ENCODE peak calls at places on chromosomes 5 and 9, in nine cellular contexts. One of them, this sample, is unnamed.

GRCh38 chr5:141431286-141431685 is 979 bp downstream of the PCDHGA12 start:
- DNase-seq in Panc1: no peak
- DNase-seq in caudate nucleus: no peak
- DNase-seq in IMR-90: no peak
- DNase-seq in tibial artery: no peak
- DNase-seq in substantia nigra: no peak
- DNase-seq in pancreas: no peak
- DNase-seq in dorsolateral prefrontal cortex: no peak
- DNase-seq in thoracic aorta: no peak
- DNase-seq in this sample: no peak

GRCh38 chr9:100670719-100671118 is 92.8 kb downstream of the CAVIN4 start:
- DNase-seq in Panc1: no peak
- DNase-seq in pancreas: no peak
- DNase-seq in dorsolateral prefrontal cortex: no peak
- DNase-seq in thoracic aorta: no peak
- DNase-seq in IMR-90: no peak
- DNase-seq in substantia nigra: no peak
- DNase-seq in caudate nucleus: no peak
- DNase-seq in tibial artery: no peak
- DNase-seq in this sample: no peak

GRCh38 chr5:178078197-178078995 is 34.9 kb upstream of the N4BP3 start:
- DNase-seq in substantia nigra: no peak
- DNase-seq in dorsolateral prefrontal cortex: no peak
- DNase-seq in caudate nucleus: no peak
- DNase-seq in Panc1: no peak
- DNase-seq in pancreas: no peak
- DNase-seq in thoracic aorta: no peak
- DNase-seq in tibial artery: no peak
- DNase-seq in IMR-90: peak; percentile 82
- DNase-seq in this sample: no peak

GRCh38 chr9:123268950-123269302 is 540 bp upstream of the STRBP start:
- DNase-seq in dorsolateral prefrontal cortex: no peak
- DNase-seq in thoracic aorta: no peak
- DNase-seq in tibial artery: no peak
- DNase-seq in pancreas: no peak
- DNase-seq in caudate nucleus: no peak
- DNase-seq in Panc1: no peak
- DNase-seq in IMR-90: no peak
- DNase-seq in substantia nigra: no peak
- DNase-seq in this sample: no peak

GRCh38 chr5:173395933-173396308 is 67.7 kb upstream of the STC2 start:
- DNase-seq in dorsolateral prefrontal cortex: no peak
- DNase-seq in substantia nigra: no peak
- DNase-seq in tibial artery: no peak
- DNase-seq in IMR-90: no peak
- DNase-seq in Panc1: no peak
- DNase-seq in caudate nucleus: no peak
- DNase-seq in pancreas: no peak
- DNase-seq in thoracic aorta: no peak
- DNase-seq in this sample: no peak

GRCh38 chr5:32342656-32343055 is 29.9 kb upstream of the MTMR12 start:
- DNase-seq in pancreas: no peak
- DNase-seq in caudate nucleus: no peak
- DNase-seq in substantia nigra: no peak
- DNase-seq in IMR-90: no peak
- DNase-seq in Panc1: no peak
- DNase-seq in dorsolateral prefrontal cortex: no peak
- DNase-seq in thoracic aorta: no peak
- DNase-seq in tibial artery: no peak
- DNase-seq in this sample: no peak

GRCh38 chr5:135436856-135437795 is 10.0 kb downstream of the DCANP1 start:
- DNase-seq in thoracic aorta: no peak
- DNase-seq in tibial artery: no peak
- DNase-seq in caudate nucleus: no peak
- DNase-seq in pancreas: no peak
- DNase-seq in IMR-90: no peak
- DNase-seq in Panc1: no peak
- DNase-seq in substantia nigra: no peak
- DNase-seq in dorsolateral prefrontal cortex: no peak
- DNase-seq in this sample: no peak

GRCh38 chr9:81371824-81372223 is 317.5 kb downstream of the TLE1 start:
- DNase-seq in tibial artery: no peak
- DNase-seq in thoracic aorta: no peak
- DNase-seq in pancreas: no peak
- DNase-seq in Panc1: no peak
- DNase-seq in caudate nucleus: no peak
- DNase-seq in substantia nigra: no peak
- DNase-seq in dorsolateral prefrontal cortex: no peak
- DNase-seq in IMR-90: no peak
- DNase-seq in this sample: no peak

GRCh38 chr5:173003360-173003759 is 19.8 kb downstream of the ATP6V0E1 start:
- DNase-seq in tibial artery: no peak
- DNase-seq in dorsolateral prefrontal cortex: no peak
- DNase-seq in IMR-90: no peak
- DNase-seq in pancreas: no peak
- DNase-seq in thoracic aorta: no peak
- DNase-seq in Panc1: no peak
- DNase-seq in substantia nigra: no peak
- DNase-seq in caudate nucleus: no peak
- DNase-seq in this sample: no peak

GRCh38 chr9:87954230-87954629 is 20.1 kb downstream of the CDK20 start:
- DNase-seq in substantia nigra: no peak
- DNase-seq in Panc1: no peak
- DNase-seq in pancreas: no peak
- DNase-seq in dorsolateral prefrontal cortex: no peak
- DNase-seq in caudate nucleus: no peak
- DNase-seq in tibial artery: no peak
- DNase-seq in thoracic aorta: no peak
- DNase-seq in IMR-90: no peak
- DNase-seq in this sample: no peak

GRCh38 chr5:115977988-115978387 is 15.7 kb downstream of the LVRN start:
- DNase-seq in tibial artery: no peak
- DNase-seq in thoracic aorta: no peak
- DNase-seq in dorsolateral prefrontal cortex: no peak
- DNase-seq in pancreas: no peak
- DNase-seq in caudate nucleus: no peak
- DNase-seq in Panc1: no peak
- DNase-seq in IMR-90: peak; percentile 92
- DNase-seq in substantia nigra: no peak
- DNase-seq in this sample: no peak

GRCh38 chr9:120801441-120801840 is 8.2 kb upstream of the FBXW2 start:
- DNase-seq in thoracic aorta: no peak
- DNase-seq in Panc1: no peak
- DNase-seq in substantia nigra: no peak
- DNase-seq in tibial artery: no peak
- DNase-seq in dorsolateral prefrontal cortex: no peak
- DNase-seq in pancreas: no peak
- DNase-seq in caudate nucleus: no peak
- DNase-seq in IMR-90: no peak
- DNase-seq in this sample: no peak

GRCh38 chr5:10448754-10449345 is 7.2 kb downstream of the ROPN1L start:
- DNase-seq in substantia nigra: no peak
- DNase-seq in caudate nucleus: no peak
- DNase-seq in tibial artery: no peak
- DNase-seq in thoracic aorta: no peak
- DNase-seq in dorsolateral prefrontal cortex: no peak
- DNase-seq in Panc1: no peak
- DNase-seq in pancreas: no peak
- DNase-seq in IMR-90: no peak
- DNase-seq in this sample: no peak

GRCh38 chr9:109098960-109099308 is 20.8 kb downstream of the TMEM245 start:
- DNase-seq in tibial artery: no peak
- DNase-seq in caudate nucleus: no peak
- DNase-seq in IMR-90: no peak
- DNase-seq in thoracic aorta: no peak
- DNase-seq in Panc1: no peak
- DNase-seq in dorsolateral prefrontal cortex: no peak
- DNase-seq in pancreas: no peak
- DNase-seq in substantia nigra: no peak
- DNase-seq in this sample: no peak
- H3K27ac ChIP-seq in tibial artery: peak overlapping the region; percentile 29
- H3K27ac ChIP-seq in caudate nucleus: peak overlapping the region; percentile 81
- H3K27ac ChIP-seq in IMR-90: peak overlapping the region; percentile 70
- H3K27ac ChIP-seq in thoracic aorta: peak overlapping the region; percentile 41
- H3K27ac ChIP-seq in Panc1: peak overlapping the region; percentile 65
- H3K27ac ChIP-seq in dorsolateral prefrontal cortex: peak overlapping the region; percentile 75
- H3K27ac ChIP-seq in pancreas: peak overlapping the region; percentile 88
- H3K27ac ChIP-seq in substantia nigra: peak overlapping the region; percentile 78
- H3K27ac ChIP-seq in this sample: peak overlapping the region; percentile 46

GRCh38 chr5:39426136-39426535 is 1.4 kb upstream of the DAB2 start:
- DNase-seq in dorsolateral prefrontal cortex: no peak
- DNase-seq in tibial artery: no peak
- DNase-seq in thoracic aorta: no peak
- DNase-seq in Panc1: no peak
- DNase-seq in caudate nucleus: no peak
- DNase-seq in pancreas: no peak
- DNase-seq in IMR-90: no peak
- DNase-seq in substantia nigra: no peak
- DNase-seq in this sample: no peak
- H3K27ac ChIP-seq in dorsolateral prefrontal cortex: no peak overlapping the region
- H3K27ac ChIP-seq in tibial artery: peak overlapping the region; percentile 49
- H3K27ac ChIP-seq in thoracic aorta: peak overlapping the region; percentile 27
- H3K27ac ChIP-seq in Panc1: no peak overlapping the region
- H3K27ac ChIP-seq in caudate nucleus: no peak overlapping the region
- H3K27ac ChIP-seq in pancreas: peak overlapping the region; percentile 80
- H3K27ac ChIP-seq in IMR-90: peak overlapping the region; percentile 16
- H3K27ac ChIP-seq in substantia nigra: no peak overlapping the region
- H3K27ac ChIP-seq in this sample: peak overlapping the region; percentile 84

GRCh38 chr9:133694686-133695085 is 43.5 kb downstream of the SARDH start:
- DNase-seq in substantia nigra: no peak
- DNase-seq in dorsolateral prefrontal cortex: no peak
- DNase-seq in thoracic aorta: no peak
- DNase-seq in IMR-90: no peak
- DNase-seq in caudate nucleus: no peak
- DNase-seq in Panc1: no peak
- DNase-seq in tibial artery: no peak
- DNase-seq in pancreas: no peak
- DNase-seq in this sample: no peak
- H3K27ac ChIP-seq in substantia nigra: no peak overlapping the region
- H3K27ac ChIP-seq in dorsolateral prefrontal cortex: no peak overlapping the region
- H3K27ac ChIP-seq in thoracic aorta: no peak overlapping the region
- H3K27ac ChIP-seq in IMR-90: no peak overlapping the region
- H3K27ac ChIP-seq in caudate nucleus: no peak overlapping the region
- H3K27ac ChIP-seq in Panc1: no peak overlapping the region
- H3K27ac ChIP-seq in tibial artery: no peak overlapping the region
- H3K27ac ChIP-seq in pancreas: no peak overlapping the region
- H3K27ac ChIP-seq in this sample: no peak overlapping the region

DNA sequence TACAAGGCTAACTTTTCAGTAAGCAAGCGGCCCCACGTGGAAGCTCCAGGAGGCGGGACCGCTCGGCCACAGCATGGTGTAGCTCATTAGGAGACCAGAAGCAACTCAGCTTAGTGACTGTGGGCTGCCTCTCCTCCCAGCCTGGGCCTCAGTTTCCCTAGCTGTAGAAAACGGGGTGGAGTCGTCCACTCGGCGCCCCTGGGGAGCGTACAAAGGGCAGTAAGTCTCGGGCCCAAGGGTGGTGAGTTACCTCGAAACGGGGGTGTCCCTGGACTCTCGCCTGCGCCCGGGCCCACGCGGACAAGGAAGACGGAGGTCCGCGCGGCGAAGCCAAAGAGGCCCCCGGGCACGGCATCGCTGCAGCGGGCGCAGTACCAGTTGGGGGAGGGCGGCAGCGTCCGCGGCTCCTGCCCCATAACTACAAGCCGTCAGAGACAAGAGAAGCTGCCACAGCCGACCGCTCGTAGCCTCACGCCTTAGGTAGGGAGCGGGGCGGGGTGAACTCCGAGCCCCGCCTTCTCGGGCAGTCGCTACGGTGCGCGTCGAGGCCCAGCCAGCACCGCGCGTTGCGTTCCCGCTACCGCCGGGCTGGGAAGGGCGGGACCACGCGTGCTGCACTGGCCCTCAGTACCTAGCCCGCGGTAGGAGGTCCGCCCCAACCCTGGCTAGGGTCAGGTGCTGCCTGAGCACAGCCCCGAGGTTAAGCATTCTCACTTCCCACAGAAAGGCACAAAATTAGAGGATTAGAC is at the start of gene GEMIN5:
- DNase-seq in dorsolateral prefrontal cortex: peak; percentile 79
- DNase-seq in pancreas: peak; percentile 82
- DNase-seq in thoracic aorta: peak; percentile 35
- DNase-seq in IMR-90: peak; percentile 78
- DNase-seq in substantia nigra: peak; percentile 61
- DNase-seq in tibial artery: peak; percentile 73
- DNase-seq in Panc1: peak; percentile 48
- DNase-seq in caudate nucleus: peak; percentile 43
- DNase-seq in this sample: peak; percentile 91
- H3K27ac ChIP-seq in dorsolateral prefrontal cortex: peak within 1 kb of the TSS; percentile 78
- H3K27ac ChIP-seq in pancreas: no peak within 1 kb of the TSS
- H3K27ac ChIP-seq in thoracic aorta: peak within 1 kb of the TSS; percentile 38
- H3K27ac ChIP-seq in IMR-90: peak within 1 kb of the TSS; percentile 80
- H3K27ac ChIP-seq in substantia nigra: peak within 1 kb of the TSS; percentile 77
- H3K27ac ChIP-seq in tibial artery: peak within 1 kb of the TSS; percentile 85
- H3K27ac ChIP-seq in Panc1: peak within 1 kb of the TSS; percentile 94
- H3K27ac ChIP-seq in caudate nucleus: peak within 1 kb of the TSS; percentile 69
- H3K27ac ChIP-seq in this sample: peak within 1 kb of the TSS; percentile 61

DNA sequence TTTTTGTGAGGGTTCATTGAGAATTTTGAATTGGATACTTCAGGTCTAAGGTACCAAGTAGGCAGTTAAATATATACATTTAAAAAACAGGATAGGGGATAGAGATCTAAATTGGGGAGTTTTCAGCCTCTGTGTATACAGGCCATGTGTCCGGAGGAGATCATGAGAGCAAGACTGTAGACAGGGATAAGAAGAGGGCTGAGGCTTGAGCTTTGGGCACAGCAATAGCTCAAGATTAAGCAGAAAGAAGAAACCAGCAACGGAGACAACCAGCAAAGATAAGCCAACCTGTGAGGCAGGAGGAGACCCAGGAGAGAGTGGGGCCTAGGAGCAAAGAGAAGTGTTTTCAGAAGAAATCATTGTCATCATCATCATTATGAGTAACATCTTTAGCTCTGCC is 258.4 kb downstream of the GRIA1 start:
- DNase-seq in dorsolateral prefrontal cortex: no peak
- DNase-seq in pancreas: no peak
- DNase-seq in caudate nucleus: no peak
- DNase-seq in substantia nigra: no peak
- DNase-seq in thoracic aorta: no peak
- DNase-seq in Panc1: no peak
- DNase-seq in tibial artery: no peak
- DNase-seq in IMR-90: no peak
- DNase-seq in this sample: no peak
- H3K27ac ChIP-seq in dorsolateral prefrontal cortex: peak overlapping the region; percentile 47
- H3K27ac ChIP-seq in pancreas: no peak overlapping the region
- H3K27ac ChIP-seq in caudate nucleus: no peak overlapping the region
- H3K27ac ChIP-seq in substantia nigra: no peak overlapping the region
- H3K27ac ChIP-seq in thoracic aorta: no peak overlapping the region
- H3K27ac ChIP-seq in Panc1: no peak overlapping the region
- H3K27ac ChIP-seq in tibial artery: no peak overlapping the region
- H3K27ac ChIP-seq in IMR-90: no peak overlapping the region
- H3K27ac ChIP-seq in this sample: no peak overlapping the region